ENCODE peak calls at places on chromosomes 1 and 21, in seven cellular contexts. One of them, this sample, is unnamed.

GRCh38 chr1:53264048-53264447 is 25.7 kb upstream of the MAGOH start:
- DNase-seq in PC-3: no peak
- DNase-seq in hepatocyte: no peak
- DNase-seq in neural progenitor cell: no peak
- DNase-seq in GM23338: no peak
- DNase-seq in MM.1S: no peak
- DNase-seq in SK-N-SH: no peak
- DNase-seq in this sample: no peak

GRCh38 chr1:27572679-27573426 is 31.1 kb downstream of the AHDC1 start:
- DNase-seq in PC-3: no peak
- DNase-seq in hepatocyte: peak
- DNase-seq in neural progenitor cell: peak
- DNase-seq in GM23338: no peak
- DNase-seq in MM.1S: no peak
- DNase-seq in SK-N-SH: no peak
- DNase-seq in this sample: no peak

GRCh38 chr1:153541641-153542569 is 1.2 kb upstream of the S100A5 start:
- DNase-seq in PC-3: no peak
- DNase-seq in hepatocyte: no peak
- DNase-seq in neural progenitor cell: no peak
- DNase-seq in GM23338: no peak
- DNase-seq in MM.1S: no peak
- DNase-seq in SK-N-SH: no peak
- DNase-seq in this sample: no peak

GRCh38 chr1:109161836-109162606 is 48.1 kb downstream of the ELAPOR1 start:
- DNase-seq in PC-3: peak
- DNase-seq in hepatocyte: peak
- DNase-seq in neural progenitor cell: no peak
- DNase-seq in GM23338: peak
- DNase-seq in MM.1S: peak
- DNase-seq in SK-N-SH: no peak
- DNase-seq in this sample: no peak

GRCh38 chr1:67733741-67734690 is 49.0 kb downstream of the GADD45A start:
- DNase-seq in PC-3: no peak
- DNase-seq in hepatocyte: no peak
- DNase-seq in neural progenitor cell: no peak
- DNase-seq in GM23338: no peak
- DNase-seq in MM.1S: no peak
- DNase-seq in SK-N-SH: no peak
- DNase-seq in this sample: peak

GRCh38 chr21:35940074-35940927 is 120.0 kb downstream of the SETD4 start:
- DNase-seq in PC-3: peak
- DNase-seq in hepatocyte: peak
- DNase-seq in neural progenitor cell: peak
- DNase-seq in GM23338: peak
- DNase-seq in MM.1S: peak
- DNase-seq in SK-N-SH: peak
- DNase-seq in this sample: peak

GRCh38 chr1:161206411-161207140 is 4.4 kb downstream of the NDUFS2 start:
- DNase-seq in PC-3: no peak
- DNase-seq in hepatocyte: no peak
- DNase-seq in neural progenitor cell: no peak
- DNase-seq in GM23338: no peak
- DNase-seq in MM.1S: no peak
- DNase-seq in SK-N-SH: no peak
- DNase-seq in this sample: no peak

GRCh38 chr1:212037900-212038299 is 2.4 kb downstream of the DTL start:
- DNase-seq in PC-3: no peak
- DNase-seq in hepatocyte: no peak
- DNase-seq in neural progenitor cell: no peak
- DNase-seq in GM23338: no peak
- DNase-seq in MM.1S: no peak
- DNase-seq in SK-N-SH: no peak
- DNase-seq in this sample: peak

GRCh38 chr1:160058087-160058486 is 11.9 kb downstream of the KCNJ10 start:
- DNase-seq in PC-3: peak
- DNase-seq in hepatocyte: no peak
- DNase-seq in neural progenitor cell: no peak
- DNase-seq in GM23338: peak
- DNase-seq in MM.1S: no peak
- DNase-seq in SK-N-SH: no peak
- DNase-seq in this sample: no peak

GRCh38 chr1:54409156-54410142 is 3.3 kb upstream of the SSBP3 start:
- DNase-seq in PC-3: no peak
- DNase-seq in hepatocyte: no peak
- DNase-seq in neural progenitor cell: no peak
- DNase-seq in GM23338: no peak
- DNase-seq in MM.1S: peak
- DNase-seq in SK-N-SH: no peak
- DNase-seq in this sample: peak

GRCh38 chr21:32520885-32521735 is 64.2 kb downstream of the TCP10L start:
- DNase-seq in PC-3: peak
- DNase-seq in hepatocyte: peak
- DNase-seq in neural progenitor cell: no peak
- DNase-seq in GM23338: no peak
- DNase-seq in MM.1S: no peak
- DNase-seq in SK-N-SH: peak
- DNase-seq in this sample: no peak

GRCh38 chr21:14982336-14982735 is 82.5 kb downstream of the NRIP1 start:
- DNase-seq in PC-3: no peak
- DNase-seq in hepatocyte: no peak
- DNase-seq in neural progenitor cell: no peak
- DNase-seq in GM23338: no peak
- DNase-seq in MM.1S: no peak
- DNase-seq in SK-N-SH: no peak
- DNase-seq in this sample: no peak

GRCh38 chr21:14979264-14979663 is 85.5 kb downstream of the NRIP1 start:
- DNase-seq in PC-3: no peak
- DNase-seq in hepatocyte: no peak
- DNase-seq in neural progenitor cell: no peak
- DNase-seq in GM23338: no peak
- DNase-seq in MM.1S: no peak
- DNase-seq in SK-N-SH: no peak
- DNase-seq in this sample: no peak

GRCh38 chr21:14977814-14978213 is 87.0 kb downstream of the NRIP1 start:
- DNase-seq in PC-3: no peak
- DNase-seq in hepatocyte: no peak
- DNase-seq in neural progenitor cell: no peak
- DNase-seq in GM23338: no peak
- DNase-seq in MM.1S: no peak
- DNase-seq in SK-N-SH: no peak
- DNase-seq in this sample: no peak

GRCh38 chr21:14985306-14985705 is 79.5 kb downstream of the NRIP1 start:
- DNase-seq in PC-3: no peak
- DNase-seq in hepatocyte: no peak
- DNase-seq in neural progenitor cell: no peak
- DNase-seq in GM23338: no peak
- DNase-seq in MM.1S: no peak
- DNase-seq in SK-N-SH: no peak
- DNase-seq in this sample: no peak

GRCh38 chr21:14981246-14981645 is 83.6 kb downstream of the NRIP1 start:
- DNase-seq in PC-3: no peak
- DNase-seq in hepatocyte: no peak
- DNase-seq in neural progenitor cell: no peak
- DNase-seq in GM23338: no peak
- DNase-seq in MM.1S: no peak
- DNase-seq in SK-N-SH: no peak
- DNase-seq in this sample: no peak
- H3K27ac ChIP-seq in PC-3: no peak
- H3K27ac ChIP-seq in hepatocyte: no peak
- H3K27ac ChIP-seq in neural progenitor cell: no peak
- H3K27ac ChIP-seq in GM23338: no peak
- H3K27ac ChIP-seq in MM.1S: no peak
- H3K27ac ChIP-seq in SK-N-SH: no peak
- H3K27ac ChIP-seq in this sample: no peak

DNA sequence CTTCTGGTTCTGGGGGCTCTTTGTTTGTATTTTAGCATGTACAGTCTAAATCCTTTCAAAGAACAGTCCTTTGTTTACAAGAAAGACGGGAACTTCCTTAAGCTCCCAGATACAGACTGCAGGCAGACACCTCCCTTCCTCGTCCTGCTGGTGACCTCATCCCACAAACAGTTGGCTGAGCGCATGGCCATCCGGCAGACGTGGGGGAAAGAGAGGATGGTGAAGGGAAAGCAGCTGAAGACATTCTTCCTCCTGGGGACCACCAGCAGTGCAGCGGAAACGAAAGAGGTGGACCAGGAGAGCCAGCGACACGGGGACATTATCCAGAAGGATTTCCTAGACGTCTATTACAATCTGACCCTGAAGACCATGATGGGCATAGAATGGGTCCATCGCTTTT is 47.9 kb downstream of the B3GALT5 start:
- DNase-seq in PC-3: peak
- DNase-seq in hepatocyte: peak
- DNase-seq in neural progenitor cell: peak
- DNase-seq in GM23338: no peak
- DNase-seq in MM.1S: no peak
- DNase-seq in SK-N-SH: no peak
- DNase-seq in this sample: no peak
- TF ChIP-seq EZH2phosphoT487 in PC-3: no peak
- TF ChIP-seq EZH2phosphoT487 in hepatocyte: no peak
- TF ChIP-seq EZH2phosphoT487 in neural progenitor cell: no peak
- TF ChIP-seq EZH2phosphoT487 in GM23338: no peak
- TF ChIP-seq EZH2phosphoT487 in MM.1S: no peak
- TF ChIP-seq EZH2phosphoT487 in SK-N-SH: no peak
- TF ChIP-seq EZH2phosphoT487 in this sample: no peak

DNA sequence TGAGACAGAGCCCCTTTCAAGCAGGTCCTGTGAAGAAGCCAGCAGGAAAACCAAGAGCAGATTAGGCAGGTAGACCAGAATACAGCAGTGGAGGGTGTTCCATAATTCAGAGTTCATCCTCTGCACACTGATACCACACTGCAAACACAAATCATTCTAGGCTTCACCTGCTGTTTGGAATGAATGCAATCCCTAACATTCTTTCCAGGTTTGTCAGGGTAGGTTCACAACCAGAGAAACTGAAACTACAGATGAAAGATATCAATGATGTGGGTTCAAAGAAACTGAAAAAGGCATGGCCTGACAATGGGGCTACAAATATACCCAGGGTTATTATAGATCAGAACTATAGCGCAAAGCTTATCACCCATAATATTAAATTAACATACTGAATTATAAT is 8.9 kb upstream of the SGIP1 start:
- DNase-seq in PC-3: no peak
- DNase-seq in hepatocyte: no peak
- DNase-seq in neural progenitor cell: no peak
- DNase-seq in GM23338: no peak
- DNase-seq in MM.1S: no peak
- DNase-seq in SK-N-SH: no peak
- DNase-seq in this sample: no peak
- TF ChIP-seq CTCF in PC-3: no peak
- TF ChIP-seq CTCF in hepatocyte: no peak
- TF ChIP-seq CTCF in neural progenitor cell: no peak
- TF ChIP-seq CTCF in GM23338: no peak
- TF ChIP-seq CTCF in MM.1S: no peak
- TF ChIP-seq CTCF in SK-N-SH: no peak
- TF ChIP-seq CTCF in this sample: no peak

DNA sequence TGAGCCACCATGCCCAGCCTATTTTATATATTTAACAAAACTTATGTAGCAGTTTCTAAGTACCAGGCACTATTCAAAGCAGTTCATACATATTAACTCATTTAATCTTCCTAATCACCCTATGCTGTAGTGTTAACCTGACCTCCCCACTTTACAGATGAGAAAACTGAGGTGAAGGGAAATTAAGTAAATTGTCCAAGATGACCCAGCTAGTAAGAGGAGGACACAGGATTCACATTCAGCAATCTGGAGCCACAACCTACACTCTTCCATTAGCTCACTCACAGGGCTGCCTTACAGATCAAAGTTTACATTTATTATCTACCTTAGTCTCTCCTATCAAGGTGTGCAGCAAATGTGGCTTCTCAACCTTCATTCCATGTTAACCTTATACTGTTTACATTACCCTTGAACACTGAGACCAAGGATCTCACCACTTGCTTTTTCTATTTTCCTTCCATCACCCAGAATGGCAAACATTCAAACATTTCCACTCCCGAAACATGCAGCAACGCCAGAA is 24.6 kb downstream of the HIVEP3 start:
- DNase-seq in PC-3: no peak
- DNase-seq in hepatocyte: no peak
- DNase-seq in neural progenitor cell: no peak
- DNase-seq in GM23338: no peak
- DNase-seq in MM.1S: no peak
- DNase-seq in SK-N-SH: no peak
- DNase-seq in this sample: no peak
- H3K27ac ChIP-seq in PC-3: no peak
- H3K27ac ChIP-seq in hepatocyte: peak
- H3K27ac ChIP-seq in neural progenitor cell: no peak
- H3K27ac ChIP-seq in GM23338: no peak
- H3K27ac ChIP-seq in MM.1S: no peak
- H3K27ac ChIP-seq in SK-N-SH: no peak
- H3K27ac ChIP-seq in this sample: no peak

GRCh38 chr1:11839727-11840705 is 7.6 kb downstream of the NPPA start:
- DNase-seq in PC-3: no peak
- DNase-seq in hepatocyte: no peak
- DNase-seq in neural progenitor cell: no peak
- DNase-seq in GM23338: no peak
- DNase-seq in MM.1S: no peak
- DNase-seq in SK-N-SH: no peak
- DNase-seq in this sample: no peak

GRCh38 chr1:11838349-11839272 is 9.0 kb downstream of the NPPA start:
- DNase-seq in PC-3: peak
- DNase-seq in hepatocyte: peak
- DNase-seq in neural progenitor cell: peak
- DNase-seq in GM23338: peak
- DNase-seq in MM.1S: peak
- DNase-seq in SK-N-SH: peak
- DNase-seq in this sample: peak

GRCh38 chr1:11841245-11842153 is 6.1 kb downstream of the NPPA start:
- DNase-seq in PC-3: no peak
- DNase-seq in hepatocyte: no peak
- DNase-seq in neural progenitor cell: no peak
- DNase-seq in GM23338: no peak
- DNase-seq in MM.1S: no peak
- DNase-seq in SK-N-SH: peak
- DNase-seq in this sample: peak

GRCh38 chr1:11845641-11846335 is 1.8 kb downstream of the NPPA start:
- DNase-seq in PC-3: peak
- DNase-seq in hepatocyte: peak
- DNase-seq in neural progenitor cell: peak
- DNase-seq in GM23338: peak
- DNase-seq in MM.1S: peak
- DNase-seq in SK-N-SH: peak
- DNase-seq in this sample: peak

GRCh38 chr1:11842154-11843041 is 5.2 kb downstream of the NPPA start:
- DNase-seq in PC-3: no peak
- DNase-seq in hepatocyte: peak
- DNase-seq in neural progenitor cell: no peak
- DNase-seq in GM23338: no peak
- DNase-seq in MM.1S: no peak
- DNase-seq in SK-N-SH: peak
- DNase-seq in this sample: peak
- TF ChIP-seq EZH2phosphoT487 in PC-3: no peak
- TF ChIP-seq EZH2phosphoT487 in hepatocyte: no peak
- TF ChIP-seq EZH2phosphoT487 in neural progenitor cell: no peak
- TF ChIP-seq EZH2phosphoT487 in GM23338: no peak
- TF ChIP-seq EZH2phosphoT487 in MM.1S: no peak
- TF ChIP-seq EZH2phosphoT487 in SK-N-SH: no peak
- TF ChIP-seq EZH2phosphoT487 in this sample: no peak

GRCh38 chr1:111814642-111815041 is 58.9 kb downstream of the DDX20 start:
- DNase-seq in PC-3: no peak
- DNase-seq in hepatocyte: no peak
- DNase-seq in neural progenitor cell: no peak
- DNase-seq in GM23338: no peak
- DNase-seq in MM.1S: no peak
- DNase-seq in SK-N-SH: no peak
- DNase-seq in this sample: no peak
- TF ChIP-seq CTCF in PC-3: no peak
- TF ChIP-seq CTCF in hepatocyte: no peak
- TF ChIP-seq CTCF in neural progenitor cell: no peak
- TF ChIP-seq CTCF in GM23338: no peak
- TF ChIP-seq CTCF in MM.1S: no peak
- TF ChIP-seq CTCF in SK-N-SH: no peak
- TF ChIP-seq CTCF in this sample: no peak

GRCh38 chr1:154998201-154998780 is 4.3 kb upstream of the ZBTB7B start:
- DNase-seq in PC-3: no peak
- DNase-seq in hepatocyte: no peak
- DNase-seq in neural progenitor cell: no peak
- DNase-seq in GM23338: peak
- DNase-seq in MM.1S: no peak
- DNase-seq in SK-N-SH: no peak
- DNase-seq in this sample: no peak
- H3K27ac ChIP-seq in PC-3: no peak
- H3K27ac ChIP-seq in hepatocyte: no peak
- H3K27ac ChIP-seq in neural progenitor cell: no peak
- H3K27ac ChIP-seq in GM23338: no peak
- H3K27ac ChIP-seq in MM.1S: peak
- H3K27ac ChIP-seq in SK-N-SH: no peak
- H3K27ac ChIP-seq in this sample: peak

This sample was measured in OCI-LY7.